ENCODE peak calls at places on chromosomes 16 and 17, in eight cellular contexts. One of them, this sample, is unnamed. For H3K4me1, the result is how much of the 10 kb centered on the place peaks cover.

GRCh38 chr17:8041249-8041928 is 2.5 kb downstream of the ALOX15B start:
- DNase-seq in adrenal gland: no peak
- DNase-seq in thoracic aorta: no peak
- DNase-seq in heart left ventricle: no peak
- DNase-seq in left lung: no peak
- DNase-seq in left ventricle myocardium inferior: no peak
- DNase-seq in neuronal stem cell: peak
- DNase-seq in heart right ventricle: no peak
- DNase-seq in this sample: no peak

GRCh38 chr16:21590791-21591190 is 8.6 kb upstream of the METTL9 start:
- DNase-seq in adrenal gland: no peak
- DNase-seq in thoracic aorta: no peak
- DNase-seq in heart left ventricle: no peak
- DNase-seq in left lung: no peak
- DNase-seq in left ventricle myocardium inferior: no peak
- DNase-seq in neuronal stem cell: no peak
- DNase-seq in heart right ventricle: no peak
- DNase-seq in this sample: no peak

GRCh38 chr17:44867841-44868240 is 20.2 kb downstream of the HIGD1B start:
- DNase-seq in adrenal gland: no peak
- DNase-seq in thoracic aorta: no peak
- DNase-seq in heart left ventricle: no peak
- DNase-seq in left lung: no peak
- DNase-seq in left ventricle myocardium inferior: no peak
- DNase-seq in neuronal stem cell: no peak
- DNase-seq in heart right ventricle: no peak
- DNase-seq in this sample: no peak

GRCh38 chr16:14199624-14200023 is 128.5 kb downstream of the MRTFB start:
- DNase-seq in adrenal gland: no peak
- DNase-seq in thoracic aorta: no peak
- DNase-seq in heart left ventricle: no peak
- DNase-seq in left lung: no peak
- DNase-seq in left ventricle myocardium inferior: no peak
- DNase-seq in neuronal stem cell: no peak
- DNase-seq in heart right ventricle: no peak
- DNase-seq in this sample: no peak

GRCh38 chr16:83233153-83233552 is 574.6 kb upstream of the HSBP1 start:
- DNase-seq in adrenal gland: no peak
- DNase-seq in thoracic aorta: no peak
- DNase-seq in heart left ventricle: no peak
- DNase-seq in left lung: no peak
- DNase-seq in left ventricle myocardium inferior: no peak
- DNase-seq in neuronal stem cell: no peak
- DNase-seq in heart right ventricle: no peak
- DNase-seq in this sample: no peak

GRCh38 chr17:75478508-75478907 is 22.1 kb downstream of the TMEM94 start:
- DNase-seq in adrenal gland: no peak
- DNase-seq in thoracic aorta: no peak
- DNase-seq in heart left ventricle: no peak
- DNase-seq in left lung: peak
- DNase-seq in left ventricle myocardium inferior: no peak
- DNase-seq in neuronal stem cell: peak
- DNase-seq in heart right ventricle: no peak
- DNase-seq in this sample: no peak

GRCh38 chr16:50473375-50473945 is 74.7 kb upstream of the NKD1 start:
- DNase-seq in adrenal gland: no peak
- DNase-seq in thoracic aorta: no peak
- DNase-seq in heart left ventricle: no peak
- DNase-seq in left lung: no peak
- DNase-seq in left ventricle myocardium inferior: no peak
- DNase-seq in neuronal stem cell: no peak
- DNase-seq in heart right ventricle: no peak
- DNase-seq in this sample: no peak

GRCh38 chr17:35094902-35095301 is 24.8 kb downstream of the RAD51D start:
- DNase-seq in adrenal gland: no peak
- DNase-seq in thoracic aorta: no peak
- DNase-seq in heart left ventricle: no peak
- DNase-seq in left lung: no peak
- DNase-seq in left ventricle myocardium inferior: no peak
- DNase-seq in neuronal stem cell: no peak
- DNase-seq in heart right ventricle: no peak
- DNase-seq in this sample: no peak

GRCh38 chr16:85342348-85342747 is 230.1 kb upstream of the CIBAR2 start:
- DNase-seq in adrenal gland: no peak
- DNase-seq in thoracic aorta: no peak
- DNase-seq in heart left ventricle: no peak
- DNase-seq in left lung: no peak
- DNase-seq in left ventricle myocardium inferior: no peak
- DNase-seq in neuronal stem cell: no peak
- DNase-seq in heart right ventricle: no peak
- DNase-seq in this sample: no peak

GRCh38 chr17:6413073-6413472 is 21.8 kb downstream of the AIPL1 start:
- DNase-seq in adrenal gland: no peak
- DNase-seq in thoracic aorta: no peak
- DNase-seq in heart left ventricle: no peak
- DNase-seq in left lung: no peak
- DNase-seq in left ventricle myocardium inferior: no peak
- DNase-seq in neuronal stem cell: no peak
- DNase-seq in heart right ventricle: no peak
- DNase-seq in this sample: no peak

GRCh38 chr16:86382067-86382773 is 128.1 kb upstream of the FOXF1 start:
- DNase-seq in adrenal gland: no peak
- DNase-seq in thoracic aorta: no peak
- DNase-seq in heart left ventricle: no peak
- DNase-seq in left lung: no peak
- DNase-seq in left ventricle myocardium inferior: no peak
- DNase-seq in neuronal stem cell: no peak
- DNase-seq in heart right ventricle: no peak
- DNase-seq in this sample: no peak

GRCh38 chr17:31378638-31379037 is 12.8 kb upstream of the RAB11FIP4 start:
- DNase-seq in adrenal gland: no peak
- DNase-seq in thoracic aorta: no peak
- DNase-seq in heart left ventricle: no peak
- DNase-seq in left lung: no peak
- DNase-seq in left ventricle myocardium inferior: no peak
- DNase-seq in neuronal stem cell: no peak
- DNase-seq in heart right ventricle: no peak
- DNase-seq in this sample: no peak

GRCh38 chr16:50519602-50520001 is 28.6 kb upstream of the NKD1 start:
- DNase-seq in adrenal gland: no peak
- DNase-seq in thoracic aorta: no peak
- DNase-seq in heart left ventricle: no peak
- DNase-seq in left lung: no peak
- DNase-seq in left ventricle myocardium inferior: no peak
- DNase-seq in neuronal stem cell: no peak
- DNase-seq in heart right ventricle: no peak
- DNase-seq in this sample: no peak

GRCh38 chr16:15751940-15752339 is 101.9 kb downstream of the NDE1 start:
- DNase-seq in adrenal gland: no peak
- DNase-seq in thoracic aorta: no peak
- DNase-seq in heart left ventricle: no peak
- DNase-seq in left lung: no peak
- DNase-seq in left ventricle myocardium inferior: no peak
- DNase-seq in neuronal stem cell: no peak
- DNase-seq in heart right ventricle: no peak
- DNase-seq in this sample: no peak

GRCh38 chr17:31678431-31678830 is 180.6 kb downstream of the COPRS start:
- DNase-seq in adrenal gland: peak
- DNase-seq in thoracic aorta: no peak
- DNase-seq in heart left ventricle: peak
- DNase-seq in left lung: no peak
- DNase-seq in left ventricle myocardium inferior: no peak
- DNase-seq in neuronal stem cell: no peak
- DNase-seq in heart right ventricle: no peak
- DNase-seq in this sample: no peak

GRCh38 chr17:73288534-73289302 is 23.1 kb downstream of the CDC42EP4 start:
- DNase-seq in adrenal gland: peak
- DNase-seq in thoracic aorta: no peak
- DNase-seq in heart left ventricle: peak
- DNase-seq in left lung: peak
- DNase-seq in left ventricle myocardium inferior: peak
- DNase-seq in neuronal stem cell: no peak
- DNase-seq in heart right ventricle: peak
- DNase-seq in this sample: peak
- H3K4me1 ChIP-seq in adrenal gland: half or more
- H3K4me1 ChIP-seq in thoracic aorta: half or more
- H3K4me1 ChIP-seq in heart left ventricle: half or more
- H3K4me1 ChIP-seq in left lung: half or more
- H3K4me1 ChIP-seq in left ventricle myocardium inferior: half or more
- H3K4me1 ChIP-seq in neuronal stem cell: under half
- H3K4me1 ChIP-seq in heart right ventricle: half or more
- H3K4me1 ChIP-seq in this sample: half or more

DNA sequence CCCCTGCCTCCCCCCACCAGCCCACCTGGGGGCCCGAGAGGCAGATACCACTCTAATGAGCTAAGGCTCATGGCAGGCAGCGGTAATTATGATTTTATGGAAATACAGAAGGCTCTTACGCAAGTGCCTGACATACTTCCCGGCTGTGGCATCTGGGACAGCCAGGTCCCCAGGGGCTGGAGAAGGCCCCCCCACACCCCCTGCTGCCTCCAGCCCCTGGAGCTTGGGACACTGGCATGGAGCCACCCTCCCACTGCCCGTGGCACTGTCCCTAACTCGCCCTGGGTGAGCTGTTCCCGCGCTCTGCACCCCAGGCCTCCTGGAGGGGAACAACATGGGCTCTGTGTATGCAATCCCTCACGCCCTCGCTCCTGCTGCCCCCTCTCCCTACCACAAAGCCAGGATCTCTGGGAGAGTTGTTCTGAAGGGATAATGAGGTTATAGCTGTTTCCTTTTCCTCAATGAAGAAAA is 5.4 kb upstream of the STAC2 start:
- DNase-seq in adrenal gland: no peak
- DNase-seq in thoracic aorta: no peak
- DNase-seq in heart left ventricle: peak
- DNase-seq in left lung: no peak
- DNase-seq in left ventricle myocardium inferior: no peak
- DNase-seq in neuronal stem cell: no peak
- DNase-seq in heart right ventricle: no peak
- DNase-seq in this sample: no peak
- H3K4me1 ChIP-seq in adrenal gland: under half
- H3K4me1 ChIP-seq in thoracic aorta: under half
- H3K4me1 ChIP-seq in heart left ventricle: under half
- H3K4me1 ChIP-seq in left lung: under half
- H3K4me1 ChIP-seq in left ventricle myocardium inferior: under half
- H3K4me1 ChIP-seq in neuronal stem cell: under half
- H3K4me1 ChIP-seq in heart right ventricle: under half
- H3K4me1 ChIP-seq in this sample: under half

GRCh38 chr16:75246504-75247205 is 4.8 kb downstream of the BCAR1 start:
- DNase-seq in adrenal gland: no peak
- DNase-seq in thoracic aorta: no peak
- DNase-seq in heart left ventricle: peak
- DNase-seq in left lung: no peak
- DNase-seq in left ventricle myocardium inferior: no peak
- DNase-seq in neuronal stem cell: no peak
- DNase-seq in heart right ventricle: no peak
- DNase-seq in this sample: peak
- H3K4me1 ChIP-seq in adrenal gland: half or more
- H3K4me1 ChIP-seq in thoracic aorta: half or more
- H3K4me1 ChIP-seq in heart left ventricle: half or more
- H3K4me1 ChIP-seq in left lung: half or more
- H3K4me1 ChIP-seq in left ventricle myocardium inferior: half or more
- H3K4me1 ChIP-seq in neuronal stem cell: half or more
- H3K4me1 ChIP-seq in heart right ventricle: half or more
- H3K4me1 ChIP-seq in this sample: half or more

DNA sequence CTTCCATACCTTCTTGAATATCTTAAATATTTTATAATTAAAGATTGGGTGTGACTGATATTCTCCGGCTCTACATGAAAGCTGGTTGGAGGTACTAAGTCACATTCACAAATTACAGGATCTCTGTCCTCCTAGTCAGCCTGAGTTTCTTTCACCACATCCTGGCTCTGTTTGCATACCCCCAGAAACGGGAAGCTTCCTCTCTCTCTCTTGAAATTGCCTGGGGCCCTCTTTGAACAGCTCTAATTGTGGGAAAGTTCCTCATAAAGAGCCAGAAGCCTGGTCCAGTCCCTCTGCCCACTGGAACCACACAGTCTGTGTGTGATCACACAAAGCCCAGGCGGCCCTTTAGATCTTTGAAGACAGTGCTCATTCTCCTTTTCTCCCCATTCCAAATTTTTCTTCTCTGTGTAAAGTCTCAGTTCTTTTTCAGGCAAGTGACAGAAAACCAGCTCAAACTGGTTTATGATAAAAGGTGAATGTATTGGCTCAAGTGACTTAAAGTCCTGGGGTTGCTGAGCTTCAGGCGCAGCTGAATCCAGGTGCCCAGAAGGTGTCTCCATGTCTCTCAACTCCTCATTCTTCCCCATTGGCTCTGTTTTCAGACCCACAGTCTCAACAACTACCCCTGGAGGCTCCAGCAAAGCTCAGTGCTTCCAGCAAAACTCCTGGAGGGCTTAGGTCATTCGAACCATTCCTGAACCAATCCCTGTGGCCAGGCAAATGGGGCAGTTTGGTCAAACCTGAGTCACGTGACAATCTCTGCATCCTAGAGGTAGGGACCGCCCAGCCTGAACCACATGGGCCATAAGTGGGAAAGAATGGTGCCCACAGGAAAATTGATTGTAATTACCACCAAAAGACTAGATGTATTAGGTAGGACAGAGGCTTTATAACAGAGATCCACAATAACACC is 8.5 kb upstream of the RAI1 start:
- DNase-seq in adrenal gland: no peak
- DNase-seq in thoracic aorta: no peak
- DNase-seq in heart left ventricle: no peak
- DNase-seq in left lung: no peak
- DNase-seq in left ventricle myocardium inferior: no peak
- DNase-seq in neuronal stem cell: no peak
- DNase-seq in heart right ventricle: no peak
- DNase-seq in this sample: no peak
- H3K4me1 ChIP-seq in adrenal gland: under half
- H3K4me1 ChIP-seq in thoracic aorta: under half
- H3K4me1 ChIP-seq in heart left ventricle: under half
- H3K4me1 ChIP-seq in left lung: under half
- H3K4me1 ChIP-seq in left ventricle myocardium inferior: under half
- H3K4me1 ChIP-seq in neuronal stem cell: under half
- H3K4me1 ChIP-seq in heart right ventricle: under half
- H3K4me1 ChIP-seq in this sample: under half

GRCh38 chr16:967546-968295 is 3.1 kb downstream of the LMF1 start:
- DNase-seq in adrenal gland: no peak
- DNase-seq in thoracic aorta: no peak
- DNase-seq in heart left ventricle: no peak
- DNase-seq in left lung: peak
- DNase-seq in left ventricle myocardium inferior: no peak
- DNase-seq in neuronal stem cell: no peak
- DNase-seq in heart right ventricle: no peak
- DNase-seq in this sample: no peak

GRCh38 chr16:965487-965886 is 5.3 kb downstream of the LMF1 start:
- DNase-seq in adrenal gland: no peak
- DNase-seq in thoracic aorta: no peak
- DNase-seq in heart left ventricle: no peak
- DNase-seq in left lung: no peak
- DNase-seq in left ventricle myocardium inferior: no peak
- DNase-seq in neuronal stem cell: no peak
- DNase-seq in heart right ventricle: no peak
- DNase-seq in this sample: no peak

GRCh38 chr16:966035-966434 is 4.7 kb downstream of the LMF1 start:
- DNase-seq in adrenal gland: no peak
- DNase-seq in thoracic aorta: no peak
- DNase-seq in heart left ventricle: no peak
- DNase-seq in left lung: peak
- DNase-seq in left ventricle myocardium inferior: no peak
- DNase-seq in neuronal stem cell: no peak
- DNase-seq in heart right ventricle: no peak
- DNase-seq in this sample: no peak

GRCh38 chr16:967077-967541 is 3.7 kb downstream of the LMF1 start:
- DNase-seq in adrenal gland: no peak
- DNase-seq in thoracic aorta: no peak
- DNase-seq in heart left ventricle: no peak
- DNase-seq in left lung: peak
- DNase-seq in left ventricle myocardium inferior: no peak
- DNase-seq in neuronal stem cell: no peak
- DNase-seq in heart right ventricle: no peak
- DNase-seq in this sample: no peak

GRCh38 chr16:966505-966904 is 4.3 kb downstream of the LMF1 start:
- DNase-seq in adrenal gland: no peak
- DNase-seq in thoracic aorta: no peak
- DNase-seq in heart left ventricle: no peak
- DNase-seq in left lung: peak
- DNase-seq in left ventricle myocardium inferior: no peak
- DNase-seq in neuronal stem cell: no peak
- DNase-seq in heart right ventricle: no peak
- DNase-seq in this sample: no peak
- H3K4me1 ChIP-seq in adrenal gland: under half
- H3K4me1 ChIP-seq in thoracic aorta: under half
- H3K4me1 ChIP-seq in heart left ventricle: under half
- H3K4me1 ChIP-seq in left lung: under half
- H3K4me1 ChIP-seq in left ventricle myocardium inferior: under half
- H3K4me1 ChIP-seq in neuronal stem cell: under half
- H3K4me1 ChIP-seq in heart right ventricle: under half
- H3K4me1 ChIP-seq in this sample: under half